ENCODE peak calls at places on chromosome X, in five cellular contexts. U is H1, B is H9, Z is IMR-90, E is neuronal stem cell. R is an unnamed sample. For H3K4me1, the result is how much of the 10 kb centered on the place peaks cover.

GRCh38 chrX:69156638-69157037 is 8.6 kb downstream of the PJA1 start:
- DNase-seq in U (no peak), B (peak), Z (no peak), E (no peak), R (no peak)

GRCh38 chrX:145825896-145826295 is 8.3 kb downstream of the SLITRK2 start:
- DNase-seq in U (no peak), B (no peak), Z (no peak), E (no peak), R (no peak)

GRCh38 chrX:3638280-3638873 is 75.1 kb downstream of the PRKX start:
- DNase-seq in U (peak), B (no peak), Z (peak), E (peak), R (peak)

GRCh38 chrX:109740076-109740809 is 7.2 kb upstream of the ACSL4 start:
- DNase-seq in U (no peak), B (no peak), Z (peak), E (no peak), R (no peak)

GRCh38 chrX:8126092-8126491 is 45.0 kb downstream of the VCX2 start:
- DNase-seq in U (no peak), B (no peak), Z (no peak), E (no peak), R (no peak)

GRCh38 chrX:66030505-66031317 is 9.2 kb downstream of the VSIG4 start:
- DNase-seq in U (peak), B (peak), Z (peak), E (peak), R (peak)

GRCh38 chrX:110012818-110013484 is 10.0 kb downstream of the TMEM164 start:
- DNase-seq in U (no peak), B (no peak), Z (no peak), E (no peak), R (no peak)

GRCh38 chrX:69153060-69153730 is 12.1 kb downstream of the PJA1 start:
- DNase-seq in U (no peak), B (peak), Z (peak), E (peak), R (peak)

GRCh38 chrX:19578956-19579355 is 63.6 kb upstream of the MAP3K15 start:
- DNase-seq in U (no peak), B (no peak), Z (no peak), E (no peak), R (no peak)

GRCh38 chrX:119374736-119375135 is 24.4 kb upstream of the SLC25A43 start:
- DNase-seq in U (no peak), B (no peak), Z (peak), E (no peak), R (peak)

GRCh38 chrX:16479206-16479869 is 170.6 kb upstream of the S100G start:
- DNase-seq in U (no peak), B (no peak), Z (peak), E (no peak), R (no peak)

GRCh38 chrX:3713225-3713936 is at the start of gene PRKX:
- DNase-seq in U (peak), B (peak), Z (peak), E (no peak), R (peak)

GRCh38 chrX:115592997-115593734 is 32.2 kb downstream of the PLS3 start:
- DNase-seq in U (no peak), B (no peak), Z (peak), E (no peak), R (peak)

GRCh38 chrX:86002076-86002896 is 45.1 kb downstream of the CHM start:
- DNase-seq in U (peak), B (peak), Z (peak), E (peak), R (peak)

GRCh38 chrX:135596495-135596894 is 76.0 kb downstream of the INTS6L start:
- DNase-seq in U (peak), B (peak), Z (peak), E (peak), R (peak)

GRCh38 chrX:39946822-39947221 is 150.9 kb downstream of the BCOR start:
- DNase-seq in U (no peak), B (no peak), Z (peak), E (no peak), R (no peak)

GRCh38 chrX:68868316-68868715 is 39.5 kb downstream of the EFNB1 start:
- DNase-seq in U (no peak), B (no peak), Z (no peak), E (no peak), R (no peak)

GRCh38 chrX:115038406-115038805 is 21.0 kb upstream of the IL13RA2 start:
- DNase-seq in U (no peak), B (no peak), Z (peak), E (no peak), R (no peak)

GRCh38 chrX:110384490-110384889 is 25.8 kb downstream of the RTL9 start:
- DNase-seq in U (no peak), B (no peak), Z (peak), E (no peak), R (peak)

GRCh38 chrX:67725471-67725870 is 181.7 kb downstream of the AR start:
- DNase-seq in U (no peak), B (no peak), Z (no peak), E (no peak), R (no peak)

GRCh38 chrX:84047339-84047738 is 140.7 kb downstream of the RPS6KA6 start:
- DNase-seq in U (no peak), B (peak), Z (no peak), E (no peak), R (peak)

GRCh38 chrX:78024349-78025108 is 55.1 kb upstream of the PGAM4 start:
- DNase-seq in U (peak), B (peak), Z (peak), E (no peak), R (peak)

GRCh38 chrX:68284281-68284904 is 148.9 kb downstream of the OPHN1 start:
- DNase-seq in U (no peak), B (no peak), Z (no peak), E (no peak), R (no peak)

GRCh38 chrX:54171527-54171926 is 11.5 kb downstream of the FAM120C start:
- DNase-seq in U (no peak), B (no peak), Z (no peak), E (no peak), R (no peak)

GRCh38 chrX:56600141-56600540 is 36.7 kb downstream of the UBQLN2 start:
- DNase-seq in U (no peak), B (no peak), Z (peak), E (no peak), R (no peak)

GRCh38 chrX:57651169-57651919 is 28.7 kb downstream of the NLRP2B start:
- DNase-seq in U (peak), B (peak), Z (no peak), E (no peak), R (no peak)

GRCh38 chrX:15242899-15243555 is 26.9 kb downstream of the ASB9 start:
- DNase-seq in U (no peak), B (no peak), Z (peak), E (peak), R (peak)

GRCh38 chrX:66110112-66110511 is 53.9 kb upstream of the HEPH start:
- DNase-seq in U (no peak), B (peak), Z (peak), E (no peak), R (peak)

DNA sequence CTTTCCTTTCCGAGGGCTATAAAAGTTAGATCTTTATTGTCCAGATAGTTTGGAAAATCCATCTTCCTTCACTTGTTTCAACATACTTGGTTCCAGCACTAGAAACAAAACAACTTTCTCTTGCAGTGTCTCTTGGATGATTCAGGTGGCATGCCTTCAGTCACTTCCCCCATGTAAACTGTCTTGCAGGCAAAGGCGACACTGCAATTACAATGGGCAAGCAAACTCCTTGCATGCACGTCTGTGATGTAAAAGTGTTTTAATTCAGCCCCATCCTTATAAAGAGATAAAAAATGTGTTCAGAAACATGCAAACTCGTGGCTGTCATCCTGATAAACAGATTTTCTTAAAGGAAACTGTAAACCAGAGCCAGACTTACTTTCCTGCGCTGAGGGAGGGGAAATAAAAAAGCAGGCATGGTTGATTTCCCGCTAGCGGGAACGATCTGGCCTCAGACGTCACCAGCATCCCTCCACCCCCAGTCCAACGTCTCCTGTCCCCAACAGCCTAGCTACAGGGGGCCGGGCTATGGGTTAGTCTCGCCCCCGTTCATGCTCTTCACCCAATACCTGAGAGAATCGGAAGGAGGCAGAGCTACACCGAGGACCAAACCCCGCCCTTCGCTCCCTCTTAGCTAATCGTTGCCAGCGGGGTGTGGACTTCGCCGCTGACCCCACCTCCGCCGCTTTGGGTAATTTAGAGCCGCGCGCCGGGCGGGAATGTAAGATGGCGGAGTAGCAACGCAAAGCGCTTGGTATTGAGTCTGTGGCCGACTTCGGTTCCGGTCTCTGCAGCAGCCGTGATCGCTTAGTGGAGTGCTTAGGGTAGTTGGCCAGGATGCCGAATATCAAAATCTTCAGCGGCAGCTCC is at the start of gene PRPS1:
- DNase-seq in U (peak), B (peak), Z (peak), E (peak), R (peak)
- H2BK5ac ChIP-seq in U (peak), B (peak), Z (peak), E (no peak), R (no peak)

DNA sequence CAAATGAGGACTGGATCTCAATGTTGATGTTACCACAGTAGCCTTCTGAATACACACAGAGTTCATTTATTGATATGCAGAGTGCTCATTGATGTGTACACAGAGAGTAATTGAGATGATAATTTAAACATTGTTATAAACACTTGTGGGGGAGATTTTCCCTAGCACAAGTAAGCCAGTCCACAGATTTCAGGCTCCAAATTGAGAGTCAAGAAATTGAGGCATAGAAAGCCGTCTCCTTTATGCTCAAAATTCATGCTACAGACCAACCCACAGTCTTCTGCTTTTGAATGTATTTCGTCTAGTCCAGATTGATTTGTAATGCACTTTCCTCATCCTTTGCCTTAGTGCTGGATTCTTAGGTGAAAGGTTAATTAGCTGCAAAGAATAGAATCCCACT is 273.5 kb upstream of the TRPC5 start:
- DNase-seq in U (no peak), B (no peak), Z (no peak), E (no peak), R (no peak)
- H3K4me1 ChIP-seq in U (under half), B (under half), Z (under half), E (under half), R (under half)

GRCh38 chrX:52979993-52980392 is 21.7 kb upstream of the FAM156A start:
- DNase-seq in U (no peak), B (no peak), Z (no peak), E (no peak), R (peak)
- H2BK120ac ChIP-seq in U (no peak), B (no peak), Z (peak), E (no peak), R (no peak)

GRCh38 chrX:48956728-48957414 is 536 bp downstream of the OTUD5 start:
- DNase-seq in U (no peak), B (no peak), Z (no peak), E (no peak), R (no peak)
- H2BK5ac ChIP-seq in U (no peak), B (no peak), Z (peak), E (peak), R (no peak)

GRCh38 chrX:47194388-47194787 is 759 bp downstream of the UBA1 start:
- DNase-seq in U (no peak), B (no peak), Z (no peak), E (no peak), R (no peak)
- H3K4me1 ChIP-seq in U (under half), B (under half), Z (under half), E (under half), R (under half)

DNA sequence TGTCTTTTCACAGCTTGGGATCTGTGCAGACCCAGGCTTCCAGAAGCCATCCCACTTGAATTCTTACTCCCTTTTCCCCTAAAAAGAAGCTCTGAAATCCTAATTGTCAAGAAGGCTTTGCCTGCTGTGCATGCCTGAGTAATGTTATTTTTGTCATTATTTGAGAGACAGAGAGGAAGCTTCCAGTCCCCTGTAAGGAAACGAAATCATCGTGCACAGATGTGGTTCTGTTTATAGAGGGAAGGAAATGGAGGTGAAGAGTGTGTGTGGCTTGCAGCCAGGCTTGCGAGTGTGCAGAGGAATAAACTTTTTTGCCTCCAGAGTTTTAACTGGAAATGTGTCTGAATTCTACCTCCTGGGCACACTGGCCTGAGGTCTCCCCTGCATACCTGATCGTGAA is 70.2 kb downstream of the TBL1X start:
- DNase-seq in U (no peak), B (no peak), Z (peak), E (no peak), R (no peak)
- H2BK120ac ChIP-seq in U (no peak), B (no peak), Z (no peak), E (no peak), R (no peak)

DNA sequence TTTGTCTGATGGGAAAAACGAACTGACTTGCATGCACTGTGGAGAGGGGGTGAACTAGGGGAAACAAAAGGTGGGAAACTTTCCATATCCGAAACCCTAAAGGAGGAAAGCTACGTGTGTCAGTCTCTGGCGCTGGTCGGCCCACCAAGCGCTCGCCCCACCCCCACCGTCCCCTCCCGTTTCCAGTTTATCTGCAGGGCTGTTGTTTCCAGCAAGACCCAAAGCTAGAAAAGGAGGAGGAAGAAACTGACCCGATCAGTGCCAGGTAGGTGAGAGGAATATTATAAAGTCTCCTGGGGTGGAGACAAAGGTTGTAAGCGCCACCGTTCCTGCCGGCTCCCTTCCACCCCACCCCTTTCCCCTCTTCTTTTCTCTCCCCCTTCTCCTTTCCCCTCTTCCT is 591 bp downstream of the TCEAL9 start:
- DNase-seq in U (no peak), B (no peak), Z (no peak), E (no peak), R (no peak)
- H2BK5ac ChIP-seq in U (no peak), B (no peak), Z (peak), E (no peak), R (no peak)

DNA sequence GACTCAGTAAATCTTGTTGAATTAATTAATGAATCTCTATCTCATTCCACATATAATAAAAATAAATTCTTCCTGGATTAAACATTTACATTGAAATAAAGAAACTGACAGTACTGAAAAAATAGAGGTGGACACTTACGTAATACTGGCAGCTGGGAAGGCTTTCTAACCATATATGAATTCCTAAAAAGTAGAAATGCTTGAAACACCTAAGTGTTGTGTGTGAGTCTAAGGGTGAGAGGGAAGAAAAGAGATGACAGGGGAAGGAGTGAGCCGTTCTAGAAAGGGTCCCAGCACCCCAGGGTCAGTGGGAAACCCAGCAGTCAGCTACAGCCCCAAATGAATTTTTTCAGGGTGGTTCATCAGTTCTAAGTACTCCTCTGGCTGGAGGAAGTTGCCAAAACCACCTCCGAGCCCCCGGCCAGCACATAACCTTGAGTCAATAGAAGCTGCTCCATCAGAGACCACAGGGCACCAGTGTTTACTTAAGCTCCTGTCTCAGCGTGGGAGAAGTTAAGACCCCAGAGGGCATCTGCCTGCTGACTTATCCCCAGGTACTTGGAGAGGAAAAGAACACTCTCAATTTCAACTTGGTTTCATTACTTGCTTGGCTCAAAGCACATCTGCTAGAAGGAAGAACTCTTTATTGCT is 18.3 kb downstream of the GAB3 start:
- DNase-seq in U (no peak), B (no peak), Z (peak), E (no peak), R (peak)
- H3K4me1 ChIP-seq in U (under half), B (under half), Z (under half), E (under half), R (under half)

DNA sequence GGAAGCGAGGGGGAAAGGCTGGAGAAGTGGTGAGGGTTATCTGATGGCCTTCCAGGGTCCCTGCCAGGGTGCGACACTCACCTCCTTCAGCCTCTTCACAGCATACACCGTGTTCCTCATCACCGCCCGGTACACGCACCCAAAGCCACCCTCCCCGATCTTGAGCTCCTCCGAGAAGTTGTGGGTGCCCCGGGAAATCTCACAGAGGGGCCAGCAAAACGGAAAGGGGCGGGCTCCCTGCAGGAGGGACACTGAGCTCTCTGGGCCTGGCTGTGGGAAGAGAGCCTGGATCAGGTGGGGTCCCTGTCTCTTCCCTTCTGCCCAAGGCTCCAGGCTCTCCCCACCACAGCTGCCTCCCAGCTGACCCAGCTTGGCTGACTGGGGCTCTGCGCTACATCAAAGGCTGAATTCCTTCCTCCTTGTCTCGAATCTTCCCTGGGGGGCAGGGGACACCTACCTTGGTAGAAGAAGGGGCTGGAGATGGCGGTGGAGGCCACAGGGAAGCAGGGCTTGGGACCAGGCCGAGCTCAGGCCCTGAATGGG is 1.1 kb downstream of the IRAK1 start:
- DNase-seq in U (no peak), B (no peak), Z (no peak), E (no peak), R (no peak)
- H2BK120ac ChIP-seq in U (no peak), B (no peak), Z (peak), E (no peak), R (no peak)

GRCh38 chrX:21975242-21975641 is 34.7 kb downstream of the SMS start:
- DNase-seq in U (no peak), B (no peak), Z (no peak), E (no peak), R (no peak)

GRCh38 chrX:21974011-21974385 is 33.5 kb downstream of the SMS start:
- DNase-seq in U (no peak), B (no peak), Z (no peak), E (no peak), R (peak)

GRCh38 chrX:21972046-21972445 is 31.5 kb downstream of the SMS start:
- DNase-seq in U (no peak), B (no peak), Z (no peak), E (no peak), R (no peak)

GRCh38 chrX:21972721-21973120 is 32.2 kb downstream of the SMS start:
- DNase-seq in U (no peak), B (no peak), Z (peak), E (no peak), R (peak)

GRCh38 chrX:21973321-21974010 is 33.0 kb downstream of the SMS start:
- DNase-seq in U (no peak), B (no peak), Z (no peak), E (no peak), R (peak)
- H2BK5ac ChIP-seq in U (no peak), B (no peak), Z (peak), E (no peak), R (no peak)

R was measured in mesendoderm.